ENCODE peak calls at places on chromosome 9, in seven cellular contexts. Y, H, U, C, P, N and Q are unnamed samples.

GRCh38 chr9:22395585-22396205 is 50.9 kb upstream of the DMRTA1 start:
- DNase-seq in C (no peak), U (peak), H (no peak), N (peak), Y (no peak), P (no peak), Q (peak)

GRCh38 chr9:79501546-79501945 is 70.2 kb upstream of the TLE4 start:
- DNase-seq in H (no peak), C (no peak), Y (no peak), U (no peak), P (no peak), N (no peak), Q (no peak)

GRCh38 chr9:120383999-120384924 is 195.7 kb downstream of the CDK5RAP2 start:
- DNase-seq in P (no peak), U (no peak), C (no peak), H (no peak), N (no peak), Y (peak), Q (no peak)

GRCh38 chr9:133826289-133827085 is 88.3 kb upstream of the SARDH start:
- DNase-seq in Y (no peak), N (no peak), U (no peak), H (no peak), C (no peak), P (no peak), Q (no peak)

GRCh38 chr9:83625120-83625710 is 2.3 kb downstream of the IDNK start:
- DNase-seq in P (no peak), H (no peak), C (no peak), Y (no peak), N (no peak), U (no peak), Q (no peak)

GRCh38 chr9:78903581-78903980 is 606.7 kb downstream of the PSAT1 start:
- DNase-seq in C (no peak), N (peak), P (no peak), H (no peak), U (peak), Y (no peak), Q (no peak)

GRCh38 chr9:125701351-125701750 is 5.7 kb downstream of the MAPKAP1 start:
- DNase-seq in U (peak), P (no peak), C (no peak), Y (no peak), H (no peak), N (peak), Q (peak)

GRCh38 chr9:87547665-87548064 is 50.0 kb downstream of the DAPK1 start:
- DNase-seq in Y (no peak), N (no peak), C (no peak), H (no peak), U (peak), P (no peak), Q (peak)

GRCh38 chr9:20941177-20941690 is 90.2 kb downstream of the HACD4 start:
- DNase-seq in P (peak), H (peak), N (peak), Y (peak), C (peak), U (peak), Q (peak)

GRCh38 chr9:116282598-116282997 is 129.0 kb downstream of the PAPPA start:
- DNase-seq in Y (no peak), H (no peak), C (no peak), P (no peak), N (no peak), U (no peak), Q (no peak)

GRCh38 chr9:93033541-93033940 is 25.0 kb upstream of the SUSD3 start:
- DNase-seq in C (no peak), P (no peak), H (no peak), Y (no peak), U (no peak), N (no peak), Q (no peak)

GRCh38 chr9:137478613-137479314 is 19.6 kb upstream of the NSMF start:
- DNase-seq in U (no peak), P (no peak), H (no peak), Y (no peak), C (no peak), N (peak), Q (no peak)

GRCh38 chr9:87862536-87863268 is 20.0 kb upstream of the SPATA31E1 start:
- DNase-seq in Y (no peak), P (no peak), N (peak), U (peak), C (no peak), H (no peak), Q (peak)